ENCODE peak calls at places on chromosome 18, in six cellular contexts. One of them, this sample, is unnamed. For H3K27me3 and H3K4me1, the result is how much of the 10 kb centered on the place peaks cover.

GRCh38 chr18:23250893-23251656 is 115.8 kb downstream of the CABLES1 start:
- DNase-seq in cardiac muscle cell: no peak
- DNase-seq in gastrocnemius medialis: no peak
- DNase-seq in thyroid gland: peak
- DNase-seq in HepG2: no peak
- DNase-seq in mesendoderm: no peak
- DNase-seq in this sample: no peak

GRCh38 chr18:2111456-2111855 is 459.8 kb downstream of the METTL4 start:
- DNase-seq in thyroid gland: no peak
- DNase-seq in gastrocnemius medialis: no peak
- DNase-seq in HepG2: no peak
- DNase-seq in mesendoderm: peak
- DNase-seq in cardiac muscle cell: no peak
- DNase-seq in this sample: no peak

GRCh38 chr18:45416168-45416567 is 199.1 kb upstream of the SLC14A2 start:
- DNase-seq in thyroid gland: no peak
- DNase-seq in mesendoderm: no peak
- DNase-seq in cardiac muscle cell: no peak
- DNase-seq in gastrocnemius medialis: no peak
- DNase-seq in HepG2: no peak
- DNase-seq in this sample: peak

GRCh38 chr18:44602845-44603244 is 77.8 kb upstream of the SETBP1 start:
- DNase-seq in gastrocnemius medialis: no peak
- DNase-seq in HepG2: no peak
- DNase-seq in cardiac muscle cell: no peak
- DNase-seq in mesendoderm: no peak
- DNase-seq in thyroid gland: no peak
- DNase-seq in this sample: no peak

GRCh38 chr18:45828917-45829811 is 3.7 kb downstream of the SIGLEC15 start:
- DNase-seq in thyroid gland: no peak
- DNase-seq in mesendoderm: peak
- DNase-seq in gastrocnemius medialis: no peak
- DNase-seq in cardiac muscle cell: peak
- DNase-seq in HepG2: no peak
- DNase-seq in this sample: peak

GRCh38 chr18:37487400-37487831 is 78.2 kb downstream of the CELF4 start:
- DNase-seq in HepG2: no peak
- DNase-seq in thyroid gland: no peak
- DNase-seq in mesendoderm: no peak
- DNase-seq in cardiac muscle cell: no peak
- DNase-seq in gastrocnemius medialis: no peak
- DNase-seq in this sample: no peak

GRCh38 chr18:66334534-66334933 is 269.4 kb downstream of the CDH19 start:
- DNase-seq in gastrocnemius medialis: no peak
- DNase-seq in mesendoderm: no peak
- DNase-seq in cardiac muscle cell: no peak
- DNase-seq in thyroid gland: no peak
- DNase-seq in HepG2: no peak
- DNase-seq in this sample: no peak

GRCh38 chr18:79526468-79527460 is 131.0 kb downstream of the NFATC1 start:
- DNase-seq in cardiac muscle cell: no peak
- DNase-seq in thyroid gland: no peak
- DNase-seq in gastrocnemius medialis: no peak
- DNase-seq in mesendoderm: no peak
- DNase-seq in HepG2: no peak
- DNase-seq in this sample: no peak

GRCh38 chr18:73270919-73271318 is 403.1 kb upstream of the NETO1 start:
- DNase-seq in thyroid gland: no peak
- DNase-seq in gastrocnemius medialis: no peak
- DNase-seq in cardiac muscle cell: no peak
- DNase-seq in mesendoderm: no peak
- DNase-seq in HepG2: no peak
- DNase-seq in this sample: no peak

GRCh38 chr18:35043207-35043606 is 2.0 kb downstream of the MAPRE2 start:
- DNase-seq in cardiac muscle cell: no peak
- DNase-seq in HepG2: no peak
- DNase-seq in mesendoderm: no peak
- DNase-seq in gastrocnemius medialis: no peak
- DNase-seq in thyroid gland: no peak
- DNase-seq in this sample: no peak

GRCh38 chr18:36769611-36770314 is 59.0 kb downstream of the TPGS2 start:
- DNase-seq in mesendoderm: peak
- DNase-seq in thyroid gland: no peak
- DNase-seq in HepG2: peak
- DNase-seq in gastrocnemius medialis: no peak
- DNase-seq in cardiac muscle cell: peak
- DNase-seq in this sample: peak

GRCh38 chr18:58355243-58355642 is 273.6 kb downstream of the ALPK2 start:
- DNase-seq in mesendoderm: no peak
- DNase-seq in HepG2: no peak
- DNase-seq in thyroid gland: no peak
- DNase-seq in gastrocnemius medialis: no peak
- DNase-seq in cardiac muscle cell: no peak
- DNase-seq in this sample: no peak

GRCh38 chr18:8045890-8046289 is 478.8 kb downstream of the PTPRM start:
- DNase-seq in cardiac muscle cell: no peak
- DNase-seq in thyroid gland: no peak
- DNase-seq in gastrocnemius medialis: no peak
- DNase-seq in HepG2: no peak
- DNase-seq in mesendoderm: no peak
- DNase-seq in this sample: no peak

GRCh38 chr18:79123948-79124347 is 54.8 kb downstream of the ATP9B start:
- DNase-seq in cardiac muscle cell: no peak
- DNase-seq in thyroid gland: no peak
- DNase-seq in HepG2: no peak
- DNase-seq in mesendoderm: peak
- DNase-seq in gastrocnemius medialis: no peak
- DNase-seq in this sample: no peak

GRCh38 chr18:77096936-77097886 is 35.4 kb downstream of the MBP start:
- DNase-seq in thyroid gland: no peak
- DNase-seq in HepG2: no peak
- DNase-seq in mesendoderm: peak
- DNase-seq in cardiac muscle cell: no peak
- DNase-seq in gastrocnemius medialis: no peak
- DNase-seq in this sample: no peak

GRCh38 chr18:62717059-62717849 is 1.9 kb downstream of the PHLPP1 start:
- DNase-seq in cardiac muscle cell: peak
- DNase-seq in gastrocnemius medialis: peak
- DNase-seq in thyroid gland: peak
- DNase-seq in HepG2: peak
- DNase-seq in mesendoderm: peak
- DNase-seq in this sample: peak

DNA sequence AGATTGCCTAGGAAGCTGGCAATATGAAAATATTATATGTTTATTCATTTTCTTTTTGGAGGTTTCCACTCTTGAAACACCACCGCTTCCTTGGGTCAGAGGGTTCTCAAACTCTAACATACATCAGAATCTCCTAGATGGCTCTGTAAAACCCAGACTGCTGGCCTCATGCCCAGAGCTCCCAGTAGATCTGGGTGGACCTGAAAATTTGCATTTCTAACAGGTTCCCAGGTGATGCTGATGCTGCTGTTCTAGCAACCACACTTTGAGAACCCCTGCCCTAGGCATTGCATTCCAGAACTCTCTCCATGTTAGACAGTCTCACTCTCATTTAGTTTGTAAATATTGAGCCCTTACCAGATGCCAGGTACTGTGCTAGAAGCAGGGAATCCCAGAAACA is 139.4 kb downstream of the FAM210A start:
- DNase-seq in HepG2: no peak
- DNase-seq in mesendoderm: no peak
- DNase-seq in gastrocnemius medialis: no peak
- DNase-seq in cardiac muscle cell: no peak
- DNase-seq in thyroid gland: no peak
- DNase-seq in this sample: no peak
- H3K27me3 ChIP-seq in HepG2: under half
- H3K27me3 ChIP-seq in mesendoderm: under half
- H3K27me3 ChIP-seq in gastrocnemius medialis: under half
- H3K27me3 ChIP-seq in cardiac muscle cell: under half
- H3K27me3 ChIP-seq in thyroid gland: under half
- H3K27me3 ChIP-seq in this sample: under half

DNA sequence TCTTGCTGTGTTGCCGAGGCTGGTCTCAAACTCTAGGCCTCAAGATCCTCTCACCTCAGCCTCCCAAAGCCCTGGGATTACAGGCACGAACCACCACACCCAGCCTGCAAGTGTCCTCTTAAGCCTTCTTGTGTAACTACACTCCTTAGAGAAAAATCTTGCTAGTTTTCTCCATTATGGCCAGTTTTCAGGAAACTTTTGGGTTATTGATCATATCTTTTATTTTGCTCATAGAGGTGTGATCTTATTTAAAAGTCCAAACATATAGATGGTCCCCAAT is 2.4 kb downstream of the SOCS6 start:
- DNase-seq in thyroid gland: no peak
- DNase-seq in mesendoderm: no peak
- DNase-seq in gastrocnemius medialis: no peak
- DNase-seq in cardiac muscle cell: no peak
- DNase-seq in HepG2: no peak
- DNase-seq in this sample: peak
- H3K4me1 ChIP-seq in thyroid gland: under half
- H3K4me1 ChIP-seq in mesendoderm: under half
- H3K4me1 ChIP-seq in gastrocnemius medialis: half or more
- H3K4me1 ChIP-seq in cardiac muscle cell: under half
- H3K4me1 ChIP-seq in HepG2: half or more
- H3K4me1 ChIP-seq in this sample: under half

DNA sequence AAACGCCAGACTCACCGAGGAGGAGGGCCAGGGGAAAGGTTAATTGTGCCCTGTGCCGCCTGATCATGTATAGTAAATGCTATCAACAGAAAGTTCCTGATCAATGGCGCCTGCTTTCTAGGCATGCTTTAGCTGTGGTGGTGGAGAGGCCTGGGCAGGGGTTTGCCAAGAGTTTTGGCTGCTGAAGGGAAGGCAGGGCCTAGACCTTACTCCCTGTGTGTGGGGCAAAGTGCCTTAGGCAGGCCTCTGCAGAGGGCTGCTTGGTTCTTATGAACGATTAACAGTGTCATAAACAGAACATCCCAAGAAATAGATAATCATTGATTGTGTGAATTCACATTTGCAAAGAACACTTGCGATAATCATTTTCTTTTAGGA is 6.3 kb downstream of the TSHZ1 start:
- DNase-seq in mesendoderm: no peak
- DNase-seq in gastrocnemius medialis: no peak
- DNase-seq in thyroid gland: no peak
- DNase-seq in cardiac muscle cell: no peak
- DNase-seq in HepG2: no peak
- DNase-seq in this sample: peak
- H3K27ac ChIP-seq in mesendoderm: no peak
- H3K27ac ChIP-seq in gastrocnemius medialis: peak
- H3K27ac ChIP-seq in thyroid gland: no peak
- H3K27ac ChIP-seq in cardiac muscle cell: no peak
- H3K27ac ChIP-seq in HepG2: no peak
- H3K27ac ChIP-seq in this sample: peak

GRCh38 chr18:26654173-26655009 is 106.0 kb upstream of the KCTD1 start:
- DNase-seq in gastrocnemius medialis: no peak
- DNase-seq in HepG2: no peak
- DNase-seq in mesendoderm: no peak
- DNase-seq in thyroid gland: no peak
- DNase-seq in cardiac muscle cell: no peak
- DNase-seq in this sample: no peak
- H3K27me3 ChIP-seq in gastrocnemius medialis: under half
- H3K27me3 ChIP-seq in HepG2: half or more
- H3K27me3 ChIP-seq in mesendoderm: under half
- H3K27me3 ChIP-seq in thyroid gland: under half
- H3K27me3 ChIP-seq in cardiac muscle cell: under half
- H3K27me3 ChIP-seq in this sample: under half

GRCh38 chr18:394276-394996 is 106.1 kb downstream of the COLEC12 start:
- DNase-seq in gastrocnemius medialis: no peak
- DNase-seq in thyroid gland: no peak
- DNase-seq in mesendoderm: no peak
- DNase-seq in HepG2: no peak
- DNase-seq in cardiac muscle cell: no peak
- DNase-seq in this sample: no peak

GRCh38 chr18:394997-395383 is 105.5 kb downstream of the COLEC12 start:
- DNase-seq in cardiac muscle cell: peak
- DNase-seq in thyroid gland: peak
- DNase-seq in mesendoderm: peak
- DNase-seq in HepG2: no peak
- DNase-seq in gastrocnemius medialis: no peak
- DNase-seq in this sample: no peak

GRCh38 chr18:390748-391478 is 109.6 kb downstream of the COLEC12 start:
- DNase-seq in gastrocnemius medialis: no peak
- DNase-seq in thyroid gland: no peak
- DNase-seq in cardiac muscle cell: no peak
- DNase-seq in mesendoderm: no peak
- DNase-seq in HepG2: no peak
- DNase-seq in this sample: no peak

GRCh38 chr18:393558-393957 is 106.9 kb downstream of the COLEC12 start:
- DNase-seq in mesendoderm: no peak
- DNase-seq in HepG2: no peak
- DNase-seq in gastrocnemius medialis: no peak
- DNase-seq in thyroid gland: no peak
- DNase-seq in cardiac muscle cell: no peak
- DNase-seq in this sample: no peak

GRCh38 chr18:392926-393325 is 107.6 kb downstream of the COLEC12 start:
- DNase-seq in thyroid gland: peak
- DNase-seq in mesendoderm: no peak
- DNase-seq in cardiac muscle cell: no peak
- DNase-seq in gastrocnemius medialis: no peak
- DNase-seq in HepG2: no peak
- DNase-seq in this sample: no peak
- H3K4me1 ChIP-seq in thyroid gland: under half
- H3K4me1 ChIP-seq in mesendoderm: under half
- H3K4me1 ChIP-seq in cardiac muscle cell: under half
- H3K4me1 ChIP-seq in gastrocnemius medialis: under half
- H3K4me1 ChIP-seq in HepG2: under half
- H3K4me1 ChIP-seq in this sample: under half

DNA sequence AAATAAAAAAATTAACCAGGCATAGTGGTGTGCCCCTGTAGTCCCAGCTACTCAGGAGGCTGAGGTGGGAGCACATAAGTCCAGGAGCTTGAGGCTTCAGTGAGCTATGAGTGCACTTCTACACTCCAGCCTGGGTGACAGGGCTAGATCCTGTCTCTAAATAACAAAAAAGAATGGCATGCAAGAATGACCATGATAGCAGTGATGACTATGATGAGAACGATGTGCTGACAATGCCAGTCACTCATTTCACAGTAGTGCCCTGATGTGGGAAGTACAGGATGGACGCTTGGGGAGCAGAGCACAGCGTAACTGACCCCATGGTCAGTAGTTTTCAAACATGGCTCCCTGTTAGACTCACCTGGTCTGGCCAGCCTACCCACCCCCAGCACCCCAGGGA is 139.1 kb downstream of the VAPA start:
- DNase-seq in gastrocnemius medialis: no peak
- DNase-seq in mesendoderm: no peak
- DNase-seq in HepG2: no peak
- DNase-seq in cardiac muscle cell: no peak
- DNase-seq in thyroid gland: no peak
- DNase-seq in this sample: no peak
- H3K27ac ChIP-seq in gastrocnemius medialis: no peak
- H3K27ac ChIP-seq in mesendoderm: no peak
- H3K27ac ChIP-seq in HepG2: no peak
- H3K27ac ChIP-seq in cardiac muscle cell: no peak
- H3K27ac ChIP-seq in thyroid gland: no peak
- H3K27ac ChIP-seq in this sample: no peak